ENCODE peak calls at places on chromosomes 3 and 15, in six cellular contexts. C is H9, B is IMR-90, H is mesenchymal stem cell, K is H1, A is trophoblast cell. O is an unnamed sample. For H3K9me3, the result is how much of the 10 kb centered on the place peaks cover.

GRCh38 chr3:126472277-126473006 is 3.2 kb downstream of the ZXDC start:
- DNase-seq in C (no peak), B (peak), H (peak), K (no peak), A (peak), O (no peak)

GRCh38 chr3:186414735-186415419 is 52.8 kb upstream of the DGKG start:
- DNase-seq in C (no peak), B (peak), H (peak), K (peak), A (no peak), O (no peak)

GRCh38 chr3:14148041-14148985 is 23.5 kb downstream of the TMEM43 start:
- DNase-seq in C (peak), B (no peak), H (peak), K (peak), A (no peak), O (no peak)

GRCh38 chr15:48939686-48940085 is 24.0 kb downstream of the SHC4 start:
- DNase-seq in C (no peak), B (peak), H (peak), K (no peak), A (no peak), O (no peak)

GRCh38 chr3:55408193-55408826 is 78.8 kb downstream of the WNT5A start:
- DNase-seq in C (no peak), B (peak), H (no peak), K (no peak), A (no peak), O (no peak)

GRCh38 chr3:32288819-32289218 is 50.3 kb downstream of the CMTM8 start:
- DNase-seq in C (no peak), B (no peak), H (no peak), K (no peak), A (no peak), O (no peak)

GRCh38 chr3:117921908-117922456 is 1112.7 kb downstream of the IGSF11 start:
- DNase-seq in C (peak), B (no peak), H (no peak), K (no peak), A (no peak), O (no peak)

GRCh38 chr3:17737591-17737990 is 4.8 kb downstream of the TBC1D5 start:
- DNase-seq in C (no peak), B (no peak), H (no peak), K (no peak), A (no peak), O (no peak)

GRCh38 chr15:87145686-87146085 is 1066.0 kb downstream of the AGBL1 start:
- DNase-seq in C (no peak), B (no peak), H (peak), K (no peak), A (no peak), O (no peak)

GRCh38 chr15:31811641-31812040 is 218.7 kb upstream of the CHRNA7 start:
- DNase-seq in C (no peak), B (no peak), H (no peak), K (no peak), A (no peak), O (no peak)

GRCh38 chr15:94234300-94234699 is 2.9 kb downstream of the MCTP2 start:
- DNase-seq in C (no peak), B (no peak), H (peak), K (no peak), A (no peak), O (no peak)

GRCh38 chr15:28021281-28022039 is 77.7 kb downstream of the OCA2 start:
- DNase-seq in C (peak), B (peak), H (peak), K (peak), A (no peak), O (peak)

GRCh38 chr15:101781927-101782326 is 21.4 kb upstream of the OR4F6 start:
- DNase-seq in C (peak), B (no peak), H (no peak), K (no peak), A (no peak), O (no peak)

GRCh38 chr3:28575748-28576589 is 227.3 kb upstream of the AZI2 start:
- DNase-seq in C (peak), B (no peak), H (peak), K (peak), A (no peak), O (peak)

GRCh38 chr3:186532641-186533072 is 11.5 kb downstream of the CRYGS start:
- DNase-seq in C (no peak), B (no peak), H (no peak), K (no peak), A (no peak), O (peak)

GRCh38 chr15:64566629-64567427 is 106.5 kb downstream of the ZNF609 start:
- DNase-seq in C (no peak), B (no peak), H (peak), K (no peak), A (no peak), O (no peak)

GRCh38 chr3:4850928-4851265 is 128.3 kb upstream of the BHLHE40 start:
- DNase-seq in C (no peak), B (no peak), H (no peak), K (no peak), A (no peak), O (no peak)

GRCh38 chr3:144257381-144257780 is 285.8 kb downstream of the DIPK2A start:
- DNase-seq in C (no peak), B (no peak), H (no peak), K (no peak), A (no peak), O (no peak)

GRCh38 chr3:137737208-137737607 is 26.9 kb upstream of the SOX14 start:
- DNase-seq in C (no peak), B (no peak), H (no peak), K (no peak), A (no peak), O (no peak)
- H3K18ac ChIP-seq in C (no peak), B (no peak), H (no peak), K (no peak), A (no peak), O (no peak)

GRCh38 chr3:61810953-61811497 is 249.7 kb downstream of the PTPRG start:
- DNase-seq in C (no peak), B (no peak), H (no peak), K (no peak), A (no peak), O (no peak)
- H3K9me3 ChIP-seq in C (under half), B (under half), H (under half), K (under half), A (under half), O (under half)

GRCh38 chr15:89457086-89457485 is 39.3 kb downstream of the RHCG start:
- DNase-seq in C (no peak), B (peak), H (peak), K (no peak), A (no peak), O (no peak)
- H3K4me2 ChIP-seq in C (no peak), B (no peak), H (no peak), K (no peak), A (no peak), O (no peak)

GRCh38 chr15:35290301-35290721 is 205.2 kb upstream of the NANOGP8 start:
- DNase-seq in C (no peak), B (no peak), H (peak), K (no peak), A (no peak), O (no peak)

GRCh38 chr15:35289029-35289617 is 204.0 kb upstream of the NANOGP8 start:
- DNase-seq in C (no peak), B (peak), H (peak), K (no peak), A (peak), O (peak)

GRCh38 chr15:35286721-35287120 is 201.6 kb upstream of the NANOGP8 start:
- DNase-seq in C (no peak), B (no peak), H (no peak), K (no peak), A (no peak), O (no peak)

GRCh38 chr15:35293353-35294130 is 208.4 kb upstream of the NANOGP8 start:
- DNase-seq in C (peak), B (peak), H (peak), K (no peak), A (peak), O (no peak)

GRCh38 chr15:35288580-35288979 is 203.5 kb upstream of the NANOGP8 start:
- DNase-seq in C (no peak), B (no peak), H (no peak), K (no peak), A (no peak), O (no peak)
- H3K18ac ChIP-seq in C (no peak), B (peak), H (no peak), K (no peak), A (no peak), O (no peak)

DNA sequence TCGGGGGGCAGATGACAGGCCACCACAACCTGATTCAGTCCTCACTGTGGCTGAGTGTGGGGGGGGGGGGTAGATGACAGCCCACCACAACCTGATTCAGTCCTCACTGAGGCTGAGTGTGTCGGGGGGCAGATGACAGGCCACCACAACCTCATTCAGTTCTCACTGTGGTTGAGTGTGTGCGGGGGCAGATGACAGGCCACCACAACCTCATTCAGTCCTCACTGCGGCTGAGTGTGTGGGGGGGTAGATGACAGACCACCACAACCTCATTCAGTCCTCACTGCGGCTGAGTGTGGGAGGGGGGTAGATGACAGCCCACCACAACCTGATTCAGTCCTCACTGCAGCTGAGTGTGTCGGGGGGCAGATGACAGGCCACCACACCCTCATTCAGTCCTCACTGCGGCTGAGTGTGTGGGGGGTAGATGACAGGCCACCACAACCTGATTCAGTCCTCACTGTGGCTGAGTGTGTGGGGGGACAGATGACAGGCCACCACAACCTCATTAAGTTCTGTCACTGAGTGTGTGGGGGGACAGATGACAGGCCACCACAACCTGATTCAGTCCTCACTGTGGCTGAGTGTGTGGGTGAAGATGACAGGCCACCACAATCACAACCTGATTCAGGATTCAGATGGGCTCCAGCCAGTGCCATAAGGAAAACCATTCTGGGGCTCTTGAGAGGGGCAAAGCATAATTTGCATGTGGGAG is 16.9 kb downstream of the ZNF717 start:
- DNase-seq in C (no peak), B (no peak), H (no peak), K (no peak), A (no peak), O (no peak)
- H3K9me3 ChIP-seq in C (under half), B (under half), H (half or more), K (under half), A (under half), O (under half)

DNA sequence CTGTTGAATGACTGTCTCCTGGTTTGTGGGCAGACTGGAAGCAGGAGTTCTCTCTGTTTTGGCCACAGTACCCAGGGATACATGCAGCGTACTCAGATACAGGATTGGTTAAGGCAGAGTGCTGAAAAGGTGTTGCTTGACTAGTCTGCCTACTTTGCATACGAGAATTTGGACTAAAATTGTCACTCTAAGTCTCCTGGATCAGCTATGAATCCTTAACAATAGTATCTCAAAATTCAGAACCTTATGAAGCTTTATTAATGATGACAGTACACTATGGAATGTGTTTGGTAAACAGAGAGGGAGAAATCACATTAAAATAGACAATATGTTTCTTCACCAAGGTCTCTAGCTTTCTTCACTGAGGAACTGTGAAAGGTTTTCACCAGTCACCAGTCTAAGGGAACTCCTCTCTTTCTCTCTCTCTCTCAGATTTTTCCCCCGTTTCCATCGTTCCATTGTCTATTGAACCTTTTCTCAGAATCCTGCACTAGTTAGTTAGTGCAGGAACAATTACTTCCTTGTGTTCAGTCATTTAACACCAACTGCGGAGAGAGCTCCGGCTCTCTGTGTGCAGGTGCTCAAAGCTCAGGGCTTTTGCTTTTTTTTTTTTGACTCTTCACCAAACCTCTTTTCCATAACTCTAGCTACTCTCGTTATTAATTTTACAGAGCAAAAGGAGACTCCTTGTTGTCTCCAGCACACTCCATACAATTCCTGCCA is 85.9 kb upstream of the FNDC3B start:
- DNase-seq in C (no peak), B (no peak), H (peak), K (no peak), A (no peak), O (no peak)
- H3K4me2 ChIP-seq in C (no peak), B (peak), H (no peak), K (no peak), A (no peak), O (no peak)